ENCODE peak calls at places on chromosome 20, in five cellular contexts. R, A, P, I and Q are unnamed samples.

GRCh38 chr20:3796477-3797225 is 541 bp downstream of the CDC25B start:
- DNase-seq in P (no peak), R (no peak), I (no peak), A (no peak), Q (no peak)

GRCh38 chr20:5918856-5919633 is 31.3 kb downstream of the TRMT6 start:
- DNase-seq in P (peak), I (no peak), A (peak), R (peak), Q (peak)

GRCh38 chr20:32524871-32525501 is 60.1 kb downstream of the NOL4L start:
- DNase-seq in I (no peak), P (no peak), R (no peak), A (peak), Q (no peak)

GRCh38 chr20:25249198-25249931 is 1.5 kb downstream of the PYGB start:
- DNase-seq in I (no peak), A (peak), P (peak), R (peak), Q (no peak)

GRCh38 chr20:5264807-5265206 is 51.9 kb downstream of the PROKR2 start:
- DNase-seq in I (no peak), A (no peak), R (no peak), P (no peak), Q (no peak)

GRCh38 chr20:20568604-20569205 is 143.7 kb downstream of the RALGAPA2 start:
- DNase-seq in P (peak), A (peak), R (peak), I (no peak), Q (no peak)

GRCh38 chr20:10863337-10864060 is 189.7 kb upstream of the JAG1 start:
- DNase-seq in P (peak), A (peak), R (peak), I (no peak), Q (no peak)

GRCh38 chr20:50578061-50578777 is 68.0 kb downstream of the PTPN1 start:
- DNase-seq in P (no peak), R (no peak), I (no peak), A (no peak), Q (no peak)

GRCh38 chr20:56554869-56555268 is 21.8 kb downstream of the FAM209B start:
- DNase-seq in P (peak), I (peak), A (peak), R (peak), Q (peak)

GRCh38 chr20:39960522-39961420 is 728.3 kb downstream of the MAFB start:
- DNase-seq in P (no peak), A (no peak), I (no peak), R (no peak), Q (no peak)

GRCh38 chr20:44993343-44993742 is 27.0 kb downstream of the STK4 start:
- DNase-seq in I (no peak), R (peak), A (peak), P (peak), Q (no peak)

GRCh38 chr20:47428164-47428563 is 71.7 kb upstream of the ZMYND8 start:
- DNase-seq in R (no peak), I (no peak), P (no peak), A (no peak), Q (no peak)

GRCh38 chr20:25294459-25295385 is 46.8 kb downstream of the PYGB start:
- DNase-seq in P (peak), A (peak), R (peak), I (peak), Q (no peak)

GRCh38 chr20:51486197-51487005 is 56.1 kb downstream of the NFATC2 start:
- DNase-seq in P (peak), A (no peak), R (peak), I (no peak), Q (no peak)

GRCh38 chr20:51700809-51701285 is 67.3 kb downstream of the ATP9A start:
- DNase-seq in A (peak), I (peak), P (peak), R (peak), Q (no peak)

GRCh38 chr20:19758888-19759331 is 852 bp downstream of the RIN2 start:
- DNase-seq in A (peak), R (peak), P (no peak), I (peak), Q (no peak)

GRCh38 chr20:14407336-14407735 is 69.9 kb upstream of the FLRT3 start:
- DNase-seq in P (no peak), I (no peak), R (no peak), A (no peak), Q (no peak)

GRCh38 chr20:58515240-58516212 is at the start of gene APCDD1L:
- DNase-seq in R (peak), P (peak), A (no peak), I (peak), Q (no peak)

GRCh38 chr20:21184810-21185209 is 58.9 kb downstream of the KIZ start:
- DNase-seq in I (peak), A (no peak), P (peak), R (peak), Q (no peak)

GRCh38 chr20:10322073-10323012 is 103.7 kb downstream of the SNAP25 start:
- DNase-seq in I (no peak), R (peak), A (no peak), P (no peak), Q (no peak)

GRCh38 chr20:32646486-32646885 is 27.3 kb downstream of the C20orf203 start:
- DNase-seq in P (no peak), A (no peak), R (no peak), I (no peak), Q (no peak)

GRCh38 chr20:43459022-43459942 is 1.6 kb downstream of the SRSF6 start:
- DNase-seq in R (peak), P (peak), I (no peak), A (peak), Q (no peak)

GRCh38 chr20:58201616-58202015 is 26.8 kb downstream of the ANKRD60 start:
- DNase-seq in R (no peak), A (no peak), I (no peak), P (no peak), Q (no peak)

GRCh38 chr20:14860410-14860814 is 523.0 kb upstream of the FLRT3 start:
- DNase-seq in I (no peak), R (no peak), P (no peak), A (no peak), Q (no peak)

GRCh38 chr20:33359399-33360261 is 41.7 kb downstream of the CDK5RAP1 start:
- DNase-seq in I (no peak), R (no peak), A (no peak), P (no peak), Q (no peak)

GRCh38 chr20:46408281-46408731 is 1.9 kb upstream of the ELMO2 start:
- DNase-seq in P (no peak), R (no peak), I (no peak), A (no peak), Q (no peak)

DNA sequence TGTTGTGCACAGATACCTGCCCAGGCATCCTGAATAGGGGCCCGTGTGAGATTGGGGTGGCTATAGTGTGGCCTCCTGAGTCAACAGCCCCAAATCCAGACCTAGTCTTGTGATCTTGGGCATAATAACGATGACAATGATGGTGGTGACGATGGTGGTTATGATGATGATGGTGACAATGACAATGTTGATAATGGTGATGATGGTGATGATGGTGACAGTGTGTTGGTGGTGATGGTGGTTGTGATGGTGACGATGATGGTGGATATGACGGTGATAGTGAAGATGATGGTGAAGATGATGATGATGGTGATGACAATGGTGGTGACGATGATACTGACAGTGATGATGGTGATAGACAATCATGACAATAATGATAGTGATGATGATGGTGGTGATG is 5.1 kb upstream of the RPS21 start:
- DNase-seq in I (no peak), P (no peak), A (no peak), R (no peak), Q (no peak)
- H3K4me2 ChIP-seq in I (no peak), P (no peak), A (no peak), R (no peak), Q (peak)

GRCh38 chr20:38277691-38278090 is 17.2 kb upstream of the KIAA1755 start:
- DNase-seq in A (no peak), R (no peak), I (no peak), P (no peak), Q (no peak)
- H3K4me2 ChIP-seq in A (no peak), R (no peak), I (no peak), P (no peak), Q (no peak)

DNA sequence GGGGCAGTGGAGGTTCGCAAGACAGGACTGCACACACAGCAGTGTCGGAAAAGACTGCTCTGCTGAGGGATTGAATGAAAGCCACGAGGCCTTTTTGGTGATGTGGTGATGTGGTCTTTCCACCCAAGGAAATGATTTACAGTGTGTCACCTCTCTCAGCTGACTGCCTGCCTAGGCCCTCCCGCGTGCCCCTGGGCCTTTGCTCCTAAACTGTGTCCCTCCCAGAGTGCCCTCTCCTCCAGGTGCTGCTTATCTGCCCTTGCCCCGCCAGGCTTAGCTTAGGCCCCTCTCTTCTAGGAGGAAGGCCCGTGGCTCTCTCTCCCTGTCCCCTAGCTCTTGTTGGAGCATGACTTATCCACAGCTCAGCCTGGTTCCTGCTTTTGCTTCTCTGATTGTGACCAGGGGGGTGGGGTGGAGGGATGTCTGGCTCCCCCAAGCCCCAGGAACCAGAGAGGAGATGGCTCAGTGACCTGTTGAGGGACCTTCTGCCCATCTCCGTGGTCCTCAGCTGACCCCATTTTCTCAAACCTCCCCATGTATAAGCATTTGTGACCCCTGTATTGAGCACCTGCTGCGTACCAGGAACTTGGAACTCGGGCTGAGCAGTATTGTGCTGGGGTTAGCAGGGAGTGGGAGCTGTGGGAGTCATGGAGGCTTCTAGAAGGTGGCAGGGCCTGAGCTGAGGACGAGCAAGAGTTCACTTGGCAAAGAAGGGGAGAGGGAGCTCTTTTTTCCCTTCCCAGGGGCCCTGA is 2.1 kb downstream of the SRC start:
- DNase-seq in I (no peak), R (peak), P (no peak), A (no peak), Q (no peak)
- H3K4me2 ChIP-seq in I (peak), R (no peak), P (peak), A (peak), Q (peak)

GRCh38 chr20:61816606-61817005 is 249.1 kb downstream of the TAF4 start:
- DNase-seq in P (no peak), R (no peak), I (no peak), A (no peak), Q (no peak)
- H3K4me2 ChIP-seq in P (no peak), R (no peak), I (no peak), A (no peak), Q (no peak)

DNA sequence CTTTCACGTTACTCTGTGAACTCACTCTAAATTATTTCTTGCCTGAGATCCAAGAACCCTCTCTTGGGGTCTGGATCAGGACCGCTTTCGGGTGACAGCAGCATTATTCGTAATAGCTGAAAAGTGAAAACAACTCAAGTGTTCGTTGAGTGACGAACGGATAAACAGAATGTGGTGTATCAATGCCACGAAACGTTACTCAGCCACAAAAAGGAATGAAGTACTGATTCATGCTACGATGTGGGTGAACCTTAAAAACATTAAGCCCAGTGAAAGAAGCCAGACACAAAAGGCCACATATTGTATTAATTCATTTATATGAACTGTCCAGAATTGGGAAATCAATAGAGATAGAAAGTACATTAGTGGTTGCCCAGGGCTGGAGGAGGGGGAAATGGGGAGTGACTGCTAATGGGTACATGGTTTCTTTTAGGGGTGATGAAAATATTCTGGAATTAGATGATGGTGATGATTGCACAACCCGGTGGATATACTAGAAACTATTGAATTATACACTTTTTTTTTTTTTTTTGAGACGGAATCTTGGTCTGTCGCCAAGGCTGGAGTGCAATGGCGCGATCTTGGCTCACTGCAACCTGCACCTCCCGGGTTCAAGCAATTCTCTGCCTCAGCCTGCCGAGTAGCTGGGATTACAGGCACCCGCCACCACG is 8.4 kb downstream of the PTGIS start:
- DNase-seq in I (no peak), A (no peak), P (no peak), R (peak), Q (no peak)
- H3K4me2 ChIP-seq in I (no peak), A (no peak), P (no peak), R (peak), Q (no peak)

GRCh38 chr20:62003567-62004405 is 61.9 kb downstream of the TAF4 start:
- DNase-seq in P (no peak), R (no peak), I (no peak), A (no peak), Q (no peak)
- H3K4me2 ChIP-seq in P (no peak), R (no peak), I (no peak), A (no peak), Q (no peak)

DNA sequence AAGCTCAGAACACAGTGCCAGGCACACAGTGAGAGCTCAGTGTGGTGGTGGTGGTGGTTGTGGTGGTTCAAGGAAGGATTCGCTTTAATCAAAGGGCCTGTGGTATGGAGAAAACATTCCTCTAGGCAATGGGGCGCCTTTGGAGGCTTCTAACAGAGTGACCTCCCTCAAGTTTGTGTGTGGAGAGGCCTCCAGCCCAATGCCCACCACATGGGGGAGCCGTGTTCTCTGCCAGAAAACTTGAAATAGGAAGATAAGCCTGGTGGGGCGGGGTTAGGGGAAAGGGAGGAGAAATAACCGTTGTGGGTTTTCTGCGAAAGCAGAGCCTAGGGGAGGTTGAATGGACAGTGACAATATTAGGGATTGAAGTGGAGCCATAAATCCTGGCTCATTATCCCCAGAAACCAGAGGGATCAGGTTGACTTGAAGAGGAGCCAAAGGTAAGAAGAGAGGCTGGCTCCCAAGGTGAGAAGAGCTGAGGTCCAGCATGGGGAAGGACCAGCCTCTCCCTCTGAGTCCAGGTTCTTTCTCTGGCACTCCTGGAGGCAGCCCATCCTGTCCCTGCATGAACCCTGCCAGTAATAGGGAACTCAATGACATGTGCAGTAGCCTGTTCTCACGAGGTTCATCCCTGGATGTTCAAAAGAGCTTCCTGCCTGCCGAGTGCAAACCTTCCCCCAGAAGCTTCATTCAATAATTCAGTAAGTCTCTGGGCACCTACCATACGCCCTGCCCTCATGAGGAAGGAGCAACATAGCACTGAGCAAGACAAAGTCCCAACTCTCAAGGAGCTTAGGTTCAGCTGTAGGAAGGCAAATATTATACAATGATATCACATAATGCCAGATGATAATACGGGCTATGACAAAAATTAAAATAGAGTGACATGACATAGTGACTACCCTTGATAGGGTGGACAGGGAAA is 51.4 kb downstream of the TGM2 start:
- DNase-seq in A (no peak), I (no peak), P (no peak), R (no peak), Q (no peak)
- H3K4me2 ChIP-seq in A (no peak), I (no peak), P (no peak), R (no peak), Q (no peak)

DNA sequence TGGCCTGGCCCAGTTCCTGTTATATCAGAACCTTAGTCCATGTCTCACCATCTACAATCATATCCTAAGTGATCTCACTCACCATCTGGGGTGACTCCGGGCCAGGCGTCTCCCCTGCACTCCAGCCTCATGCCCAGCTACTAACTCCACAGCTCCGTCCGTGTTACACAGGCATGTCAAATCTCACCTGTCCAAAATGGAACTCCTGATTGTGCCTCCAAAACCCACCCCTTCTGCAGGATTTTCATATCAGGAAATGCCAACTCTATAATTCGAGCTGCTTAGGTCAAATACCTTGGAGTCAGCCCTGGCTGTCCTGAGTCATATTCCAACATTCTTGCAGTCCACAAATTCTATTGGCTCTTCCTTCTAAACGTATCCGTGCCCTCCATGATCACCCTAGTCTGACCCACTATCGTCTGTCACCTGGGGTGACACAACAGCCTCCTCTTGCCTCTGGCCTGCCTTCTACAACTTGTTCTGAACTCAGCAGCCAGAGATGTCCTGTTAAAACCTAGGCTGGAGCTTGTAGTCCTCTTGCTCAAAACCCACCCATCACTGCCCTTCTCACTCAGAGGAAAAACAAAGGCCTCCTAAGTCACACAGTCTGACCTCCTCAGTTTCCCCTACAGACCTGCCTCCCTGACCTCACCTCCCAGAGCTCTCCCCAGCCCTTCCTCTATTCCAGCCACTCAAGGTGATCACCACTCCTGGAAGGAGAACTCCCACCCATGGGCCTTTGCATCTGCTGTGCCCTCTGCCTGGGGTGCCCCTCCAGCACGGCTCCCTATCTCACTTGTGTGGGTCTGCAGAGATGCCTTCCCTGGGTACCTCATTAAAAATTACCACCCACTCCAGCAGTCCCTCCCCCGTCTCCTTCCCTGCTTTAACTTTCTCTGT is 85.3 kb upstream of the SIRPA start:
- DNase-seq in I (peak), P (peak), A (peak), R (peak), Q (peak)
- H3K4me2 ChIP-seq in I (peak), P (peak), A (peak), R (peak), Q (peak)

DNA sequence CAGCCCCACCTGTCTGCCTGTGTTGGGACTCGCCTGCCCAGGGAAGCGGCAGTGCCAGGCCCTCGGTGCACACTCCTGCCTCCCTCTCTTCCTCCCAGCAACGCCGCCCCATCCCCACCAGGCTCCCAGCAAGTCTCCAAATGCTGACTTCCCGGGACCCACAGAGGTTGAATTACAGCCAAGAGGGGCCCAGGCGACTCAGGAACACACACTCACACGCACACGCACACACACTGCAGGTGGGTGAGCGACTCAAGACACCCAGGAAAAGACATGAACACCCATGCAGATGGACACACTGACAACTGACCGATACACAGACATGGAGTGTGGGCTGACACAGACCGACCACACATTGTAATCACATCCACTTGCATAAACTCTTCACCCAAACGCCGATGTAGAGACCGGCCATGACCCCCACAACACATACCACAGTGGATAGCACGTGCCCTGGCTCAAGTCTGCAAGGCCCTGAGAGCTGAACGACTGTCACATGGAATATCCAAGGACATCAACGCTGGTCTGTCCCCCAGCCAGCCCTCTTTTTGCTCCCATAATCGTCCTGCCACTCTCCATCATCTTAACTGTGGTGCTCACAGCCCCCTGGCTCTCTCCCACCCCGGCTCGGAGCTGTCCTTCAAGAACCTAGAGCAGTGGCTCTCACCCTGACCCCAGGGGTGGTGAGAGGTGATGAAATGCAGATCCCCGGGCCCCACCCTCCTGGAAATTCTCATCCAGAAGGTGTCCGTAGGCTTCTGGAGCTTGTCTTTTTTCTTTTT is 470 bp upstream of the FAM83C start:
- DNase-seq in A (no peak), P (no peak), R (no peak), I (no peak), Q (no peak)
- H3K4me2 ChIP-seq in A (no peak), P (no peak), R (no peak), I (no peak), Q (peak)